ENCODE peak calls at places on chromosomes 12 and 14, in five cellular contexts. D, I, Q, N and P are unnamed samples.

GRCh38 chr12:130826151-130826801 is 12.8 kb downstream of the STX2 start:
- DNase-seq in Q (peak; percentile 86), N (peak; percentile 38), I (peak; percentile 65), D (no peak), P (peak; percentile 45)

GRCh38 chr14:95070748-95071435 is 86.4 kb downstream of the DICER1 start:
- DNase-seq in D (no peak), N (no peak), Q (no peak), I (no peak), P (no peak)

GRCh38 chr12:112963227-112963861 is 15.0 kb upstream of the OAS2 start:
- DNase-seq in I (no peak), Q (no peak), N (no peak), D (no peak), P (no peak)

GRCh38 chr14:65555358-65555757 is 142.8 kb downstream of the FUT8 start:
- DNase-seq in I (no peak), Q (no peak), N (no peak), D (no peak), P (no peak)

GRCh38 chr14:96130854-96131253 is 73.8 kb upstream of the BDKRB2 start:
- DNase-seq in N (peak; percentile 64), I (no peak), D (no peak), Q (no peak), P (no peak)

GRCh38 chr14:103803661-103804060 is 43.7 kb downstream of the PPP1R13B start:
- DNase-seq in I (no peak), D (no peak), Q (no peak), N (peak; percentile 50), P (no peak)

GRCh38 chr12:113286712-113287111 is 48.2 kb downstream of the SLC8B1 start:
- DNase-seq in N (no peak), Q (no peak), D (no peak), I (no peak), P (no peak)

GRCh38 chr12:28966049-28966778 is 182.9 kb upstream of the FAR2 start:
- DNase-seq in Q (no peak), D (peak; percentile 39), I (no peak), N (peak; percentile 81), P (no peak)

GRCh38 chr12:12563529-12563928 is 866 bp upstream of the DUSP16 start:
- DNase-seq in I (no peak), Q (no peak), D (no peak), N (peak; percentile 60), P (no peak)

GRCh38 chr14:69997849-69998248 is 118.6 kb downstream of the SMOC1 start:
- DNase-seq in I (no peak), D (no peak), Q (no peak), N (peak; percentile 75), P (no peak)

GRCh38 chr14:23185046-23185445 is 1.6 kb upstream of the SLC7A8 start:
- DNase-seq in Q (no peak), D (no peak), N (no peak), I (no peak), P (no peak)

GRCh38 chr14:102182901-102183619 is 43.4 kb downstream of the WDR20 start:
- DNase-seq in N (peak; percentile 83), Q (no peak), D (no peak), I (no peak), P (no peak)

GRCh38 chr12:122874081-122874480 is 21.8 kb downstream of the VPS37B start:
- DNase-seq in Q (peak; percentile 22), I (peak; percentile 41), N (no peak), D (no peak), P (no peak)

GRCh38 chr14:85088231-85088630 is 441.7 kb upstream of the FLRT2 start:
- DNase-seq in Q (no peak), I (no peak), N (peak; percentile 2), D (no peak), P (no peak)

GRCh38 chr12:93403988-93404803 is 26.5 kb downstream of the NUDT4 start:
- DNase-seq in N (no peak), Q (no peak), D (no peak), I (no peak), P (no peak)

GRCh38 chr14:53473480-53473879 is 320.4 kb upstream of the DDHD1 start:
- DNase-seq in I (no peak), D (no peak), N (no peak), Q (no peak), P (no peak)
- TF ChIP-seq CTCF in I (no peak), D (no peak), N (no peak), Q (no peak), P (no peak)

GRCh38 chr12:52546126-52546525 is 6.8 kb downstream of the KRT71 start:
- DNase-seq in I (no peak), D (no peak), Q (no peak), N (no peak), P (no peak)

GRCh38 chr12:52542157-52542556 is 10.8 kb downstream of the KRT71 start:
- DNase-seq in D (no peak), I (no peak), N (no peak), Q (no peak), P (no peak)

GRCh38 chr12:52541709-52542108 is 11.2 kb downstream of the KRT71 start:
- DNase-seq in D (no peak), N (no peak), I (no peak), Q (no peak), P (no peak)

GRCh38 chr12:52542785-52543318 is 10.1 kb downstream of the KRT71 start:
- DNase-seq in N (no peak), I (no peak), Q (no peak), D (no peak), P (no peak)

DNA sequence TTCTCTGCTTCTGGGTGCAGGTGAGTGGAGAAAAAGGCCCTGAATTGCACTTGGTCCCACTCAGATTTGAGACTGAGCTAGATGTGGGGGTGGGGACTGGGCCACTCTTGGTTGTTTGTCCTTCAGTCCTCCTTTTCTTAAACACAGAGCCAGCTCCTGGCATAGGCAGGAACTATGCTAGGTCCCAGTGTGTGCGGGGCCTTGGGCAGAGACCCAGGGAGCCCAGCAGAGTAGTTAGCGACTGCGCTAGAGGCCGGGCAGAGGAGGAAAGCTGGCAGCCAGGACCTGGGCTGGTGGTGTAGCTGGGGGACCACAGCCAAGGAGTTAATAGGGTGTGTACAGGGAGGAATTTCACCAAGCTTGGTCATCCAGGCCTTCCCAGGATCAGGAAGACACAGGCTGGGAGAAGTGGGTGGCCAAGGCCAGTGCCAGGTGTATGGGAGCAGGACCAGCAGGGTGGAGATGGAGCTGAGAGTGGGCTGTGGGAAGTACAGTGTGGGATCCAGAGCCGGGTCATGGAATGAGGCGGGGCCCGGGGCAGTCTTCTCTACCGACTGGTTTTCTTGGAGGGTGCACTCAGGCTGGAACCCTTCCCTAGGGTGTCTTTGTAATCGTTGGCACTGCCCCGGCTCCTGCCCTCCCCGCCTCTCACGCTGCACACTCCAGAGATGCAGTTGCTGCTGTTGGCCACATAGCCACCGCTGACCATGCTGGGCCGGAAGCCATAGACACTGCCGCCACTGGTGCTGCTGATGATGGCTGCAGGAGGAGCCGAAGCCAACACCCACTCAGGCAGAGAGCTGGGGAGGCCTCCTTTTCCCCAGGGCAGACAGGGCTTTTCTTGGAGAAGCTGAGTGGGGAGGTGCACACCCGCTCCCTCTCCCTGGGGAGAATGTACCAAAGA is 8.7 kb downstream of the KRT71 start:
- DNase-seq in D (no peak), Q (no peak), N (peak; percentile 11), I (no peak), P (no peak)
- TF ChIP-seq CTCF in D (no peak), Q (no peak), N (no peak), I (no peak), P (no peak)

DNA sequence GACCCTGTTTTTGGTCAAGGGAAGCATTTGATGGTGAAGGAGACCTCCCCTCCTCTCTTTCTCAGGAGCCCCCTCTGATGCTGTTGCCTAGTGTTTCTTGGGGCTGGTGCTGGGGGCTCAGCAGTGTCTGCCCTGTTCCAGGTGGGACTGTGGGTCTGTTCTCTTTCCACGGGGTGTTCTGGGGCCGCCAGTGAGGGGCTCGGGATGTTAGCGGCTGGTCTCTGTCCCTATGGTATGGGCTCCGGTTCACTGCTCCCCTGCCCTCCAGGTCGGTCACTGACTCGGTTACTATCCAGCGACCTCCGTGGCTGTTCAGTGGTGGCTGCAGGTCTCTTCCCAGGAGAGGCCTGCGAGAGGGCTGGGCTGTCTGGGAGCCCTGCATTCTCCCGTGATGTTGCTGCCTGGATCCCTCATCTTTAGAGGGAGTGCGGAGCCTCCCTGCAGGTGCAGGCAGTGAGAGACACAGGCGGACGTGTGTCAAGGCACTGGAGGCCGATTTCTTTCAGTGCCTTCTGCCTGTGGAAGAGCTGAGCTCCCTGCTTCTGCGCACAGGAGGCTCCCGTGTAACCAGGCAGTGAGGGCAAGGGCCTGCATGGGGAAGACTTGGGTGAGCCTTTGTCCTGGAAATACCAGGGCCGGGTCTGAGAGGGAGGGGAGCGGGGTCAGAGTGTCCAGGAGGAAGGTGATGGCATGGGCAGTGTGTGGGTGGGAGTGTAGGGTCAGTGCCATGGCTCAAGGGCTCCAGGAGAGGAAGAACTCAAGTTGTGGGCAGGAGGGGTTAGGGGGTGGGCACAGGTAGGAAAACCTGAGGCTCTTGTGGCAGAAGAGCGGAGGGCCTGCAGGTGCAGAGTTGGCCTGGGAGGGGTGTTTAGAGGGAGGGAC is 362.6 kb downstream of the TMEM121 start:
- DNase-seq in Q (no peak), I (no peak), N (no peak), D (peak; percentile 9), P (no peak)
- TF ChIP-seq CTCF in Q (no peak), I (no peak), N (no peak), D (no peak), P (no peak)

DNA sequence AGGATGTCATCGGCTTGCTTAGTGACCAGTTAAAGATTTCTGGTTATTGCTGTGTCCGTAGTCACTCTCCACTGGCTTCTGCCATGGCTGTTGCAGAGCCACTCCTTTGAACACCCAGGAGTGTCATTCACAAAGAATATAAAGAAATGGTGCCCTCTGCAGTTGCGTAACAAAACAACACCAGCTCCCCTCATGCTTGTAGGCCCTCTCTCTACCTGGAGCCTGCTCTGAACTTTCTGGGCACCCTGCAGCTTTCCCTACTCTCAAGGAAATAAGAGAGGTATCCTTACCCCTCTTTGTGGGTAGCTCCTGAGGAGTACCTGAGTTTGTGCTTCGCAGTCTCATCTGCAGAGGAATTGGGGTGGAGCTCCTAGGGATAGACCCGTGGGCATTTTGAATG is 97.3 kb upstream of the TMEM260 start:
- DNase-seq in N (no peak), Q (peak; percentile 47), D (no peak), I (no peak), P (no peak)
- TF ChIP-seq CTCF in N (no peak), Q (peak; percentile 40), D (no peak), I (no peak), P (peak; percentile 46)

DNA sequence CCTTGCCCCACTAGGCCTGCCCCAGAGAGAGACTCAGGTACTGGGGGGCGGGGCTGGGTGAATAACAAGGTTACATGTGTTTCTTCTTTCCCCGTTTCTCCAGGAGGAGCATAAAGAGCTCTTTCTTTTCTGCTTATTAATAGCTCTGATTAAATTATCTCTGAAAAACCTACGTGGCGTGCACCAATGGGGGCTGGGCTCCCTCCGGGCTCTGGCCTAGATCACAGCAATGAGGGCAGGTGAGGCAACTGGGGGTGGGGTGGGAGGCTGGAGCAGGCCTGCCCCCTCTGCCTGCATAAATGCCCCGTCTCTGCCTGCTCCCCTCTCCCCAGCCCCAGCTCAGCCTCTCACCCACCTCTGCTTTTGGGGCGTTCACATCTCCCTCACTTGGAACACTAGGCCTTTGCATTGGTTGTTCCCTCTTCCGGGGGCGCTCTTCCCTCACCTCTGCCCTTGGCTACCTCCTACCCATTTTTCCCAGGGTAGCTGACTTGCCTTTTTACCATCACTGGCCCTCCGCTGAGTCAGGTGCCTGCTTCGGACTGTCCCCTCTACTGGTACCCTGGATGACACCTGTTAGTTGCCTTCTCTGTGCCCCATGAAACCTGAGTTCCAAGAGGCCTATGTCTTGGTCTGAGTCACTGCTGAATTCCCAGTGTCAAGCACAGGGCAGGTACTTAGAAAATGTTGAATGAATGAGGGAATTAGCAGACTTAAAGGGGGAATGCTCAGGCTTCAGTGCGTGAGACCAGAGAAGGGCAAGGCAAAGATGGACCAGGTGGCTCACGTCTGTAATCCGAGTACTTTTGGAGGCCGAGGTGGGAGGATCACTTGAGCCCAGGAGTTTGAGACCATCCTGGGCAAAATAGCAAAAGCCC is 4.0 kb upstream of the FAM222A start:
- DNase-seq in N (no peak), I (no peak), D (no peak), Q (no peak), P (no peak)
- TF ChIP-seq CTCF in N (no peak), I (no peak), D (no peak), Q (no peak), P (no peak)